ENCODE peak calls at places on chromosomes 6 and 20, in six cellular contexts. One of them, this sample, is unnamed.

GRCh38 chr6:111472933-111473435 is 10.0 kb downstream of the REV3L start:
- DNase-seq in NCI-H1048: no peak
- DNase-seq in stimulated activated CD4-positive, alpha-beta T cell treated with anti-CD3 and anti-CD28 coated beads, Interleukin-4, amount 100 ng/mL, for 24 hours: no peak
- DNase-seq in heart left ventricle: no peak
- DNase-seq in progenitor cell of endocrine pancreas: no peak
- DNase-seq in activated CD4-positive, alpha-beta T cell treated with anti-CD3 and anti-CD28 coated beads, Interleukin-2, amount 50 U/mL, for 1 hour: no peak
- DNase-seq in this sample: no peak

GRCh38 chr6:131828080-131828479 is 20.3 kb downstream of the ENPP1 start:
- DNase-seq in stimulated activated CD4-positive, alpha-beta T cell treated with anti-CD3 and anti-CD28 coated beads, Interleukin-4, amount 100 ng/mL, for 24 hours: no peak
- DNase-seq in NCI-H1048: no peak
- DNase-seq in progenitor cell of endocrine pancreas: no peak
- DNase-seq in heart left ventricle: no peak
- DNase-seq in activated CD4-positive, alpha-beta T cell treated with anti-CD3 and anti-CD28 coated beads, Interleukin-2, amount 50 U/mL, for 1 hour: no peak
- DNase-seq in this sample: no peak

GRCh38 chr20:58902003-58902402 is 49.5 kb downstream of the GNAS start:
- DNase-seq in activated CD4-positive, alpha-beta T cell treated with anti-CD3 and anti-CD28 coated beads, Interleukin-2, amount 50 U/mL, for 1 hour: no peak
- DNase-seq in NCI-H1048: no peak
- DNase-seq in stimulated activated CD4-positive, alpha-beta T cell treated with anti-CD3 and anti-CD28 coated beads, Interleukin-4, amount 100 ng/mL, for 24 hours: no peak
- DNase-seq in progenitor cell of endocrine pancreas: no peak
- DNase-seq in heart left ventricle: no peak
- DNase-seq in this sample: no peak

GRCh38 chr20:44618318-44618731 is 33.2 kb downstream of the ADA start:
- DNase-seq in stimulated activated CD4-positive, alpha-beta T cell treated with anti-CD3 and anti-CD28 coated beads, Interleukin-4, amount 100 ng/mL, for 24 hours: peak; percentile 39
- DNase-seq in progenitor cell of endocrine pancreas: no peak
- DNase-seq in NCI-H1048: no peak
- DNase-seq in heart left ventricle: peak; percentile 67
- DNase-seq in activated CD4-positive, alpha-beta T cell treated with anti-CD3 and anti-CD28 coated beads, Interleukin-2, amount 50 U/mL, for 1 hour: peak; percentile 42
- DNase-seq in this sample: peak; percentile 30

GRCh38 chr20:44704551-44704971 is 10.6 kb upstream of the CCN5 start:
- DNase-seq in progenitor cell of endocrine pancreas: no peak
- DNase-seq in activated CD4-positive, alpha-beta T cell treated with anti-CD3 and anti-CD28 coated beads, Interleukin-2, amount 50 U/mL, for 1 hour: no peak
- DNase-seq in heart left ventricle: no peak
- DNase-seq in stimulated activated CD4-positive, alpha-beta T cell treated with anti-CD3 and anti-CD28 coated beads, Interleukin-4, amount 100 ng/mL, for 24 hours: no peak
- DNase-seq in NCI-H1048: no peak
- DNase-seq in this sample: no peak

GRCh38 chr6:18219611-18220010 is 44.7 kb downstream of the DEK start:
- DNase-seq in stimulated activated CD4-positive, alpha-beta T cell treated with anti-CD3 and anti-CD28 coated beads, Interleukin-4, amount 100 ng/mL, for 24 hours: no peak
- DNase-seq in activated CD4-positive, alpha-beta T cell treated with anti-CD3 and anti-CD28 coated beads, Interleukin-2, amount 50 U/mL, for 1 hour: no peak
- DNase-seq in NCI-H1048: no peak
- DNase-seq in heart left ventricle: no peak
- DNase-seq in progenitor cell of endocrine pancreas: no peak
- DNase-seq in this sample: no peak

GRCh38 chr20:35660122-35660937 is 4.4 kb downstream of the CPNE1 start:
- DNase-seq in NCI-H1048: no peak
- DNase-seq in heart left ventricle: no peak
- DNase-seq in progenitor cell of endocrine pancreas: no peak
- DNase-seq in stimulated activated CD4-positive, alpha-beta T cell treated with anti-CD3 and anti-CD28 coated beads, Interleukin-4, amount 100 ng/mL, for 24 hours: peak; percentile 42
- DNase-seq in activated CD4-positive, alpha-beta T cell treated with anti-CD3 and anti-CD28 coated beads, Interleukin-2, amount 50 U/mL, for 1 hour: no peak
- DNase-seq in this sample: no peak

GRCh38 chr6:111711476-111711875 is 105.8 kb upstream of the TRAF3IP2 start:
- DNase-seq in progenitor cell of endocrine pancreas: no peak
- DNase-seq in stimulated activated CD4-positive, alpha-beta T cell treated with anti-CD3 and anti-CD28 coated beads, Interleukin-4, amount 100 ng/mL, for 24 hours: no peak
- DNase-seq in NCI-H1048: no peak
- DNase-seq in activated CD4-positive, alpha-beta T cell treated with anti-CD3 and anti-CD28 coated beads, Interleukin-2, amount 50 U/mL, for 1 hour: no peak
- DNase-seq in heart left ventricle: peak; percentile 74
- DNase-seq in this sample: no peak

GRCh38 chr20:50517817-50518154 is 7.6 kb downstream of the PTPN1 start:
- DNase-seq in progenitor cell of endocrine pancreas: no peak
- DNase-seq in NCI-H1048: no peak
- DNase-seq in heart left ventricle: no peak
- DNase-seq in stimulated activated CD4-positive, alpha-beta T cell treated with anti-CD3 and anti-CD28 coated beads, Interleukin-4, amount 100 ng/mL, for 24 hours: peak; percentile 26
- DNase-seq in activated CD4-positive, alpha-beta T cell treated with anti-CD3 and anti-CD28 coated beads, Interleukin-2, amount 50 U/mL, for 1 hour: no peak
- DNase-seq in this sample: no peak

GRCh38 chr6:147298461-147298860 is 94.2 kb downstream of the STXBP5 start:
- DNase-seq in stimulated activated CD4-positive, alpha-beta T cell treated with anti-CD3 and anti-CD28 coated beads, Interleukin-4, amount 100 ng/mL, for 24 hours: no peak
- DNase-seq in progenitor cell of endocrine pancreas: no peak
- DNase-seq in activated CD4-positive, alpha-beta T cell treated with anti-CD3 and anti-CD28 coated beads, Interleukin-2, amount 50 U/mL, for 1 hour: no peak
- DNase-seq in heart left ventricle: no peak
- DNase-seq in NCI-H1048: no peak
- DNase-seq in this sample: no peak

GRCh38 chr20:6780414-6780813 is 12.9 kb downstream of the BMP2 start:
- DNase-seq in stimulated activated CD4-positive, alpha-beta T cell treated with anti-CD3 and anti-CD28 coated beads, Interleukin-4, amount 100 ng/mL, for 24 hours: no peak
- DNase-seq in heart left ventricle: peak; percentile 27
- DNase-seq in NCI-H1048: no peak
- DNase-seq in activated CD4-positive, alpha-beta T cell treated with anti-CD3 and anti-CD28 coated beads, Interleukin-2, amount 50 U/mL, for 1 hour: no peak
- DNase-seq in progenitor cell of endocrine pancreas: no peak
- DNase-seq in this sample: no peak

GRCh38 chr6:105650367-105650766 is 247.5 kb upstream of the PREP start:
- DNase-seq in heart left ventricle: no peak
- DNase-seq in progenitor cell of endocrine pancreas: no peak
- DNase-seq in activated CD4-positive, alpha-beta T cell treated with anti-CD3 and anti-CD28 coated beads, Interleukin-2, amount 50 U/mL, for 1 hour: no peak
- DNase-seq in stimulated activated CD4-positive, alpha-beta T cell treated with anti-CD3 and anti-CD28 coated beads, Interleukin-4, amount 100 ng/mL, for 24 hours: no peak
- DNase-seq in NCI-H1048: no peak
- DNase-seq in this sample: no peak

GRCh38 chr20:20462185-20462584 is 94.3 kb downstream of the INSM1 start:
- DNase-seq in heart left ventricle: no peak
- DNase-seq in activated CD4-positive, alpha-beta T cell treated with anti-CD3 and anti-CD28 coated beads, Interleukin-2, amount 50 U/mL, for 1 hour: no peak
- DNase-seq in NCI-H1048: no peak
- DNase-seq in stimulated activated CD4-positive, alpha-beta T cell treated with anti-CD3 and anti-CD28 coated beads, Interleukin-4, amount 100 ng/mL, for 24 hours: no peak
- DNase-seq in progenitor cell of endocrine pancreas: no peak
- DNase-seq in this sample: no peak

GRCh38 chr20:53412600-53413187 is 180.9 kb downstream of the ZNF217 start:
- DNase-seq in stimulated activated CD4-positive, alpha-beta T cell treated with anti-CD3 and anti-CD28 coated beads, Interleukin-4, amount 100 ng/mL, for 24 hours: no peak
- DNase-seq in activated CD4-positive, alpha-beta T cell treated with anti-CD3 and anti-CD28 coated beads, Interleukin-2, amount 50 U/mL, for 1 hour: no peak
- DNase-seq in heart left ventricle: no peak
- DNase-seq in NCI-H1048: no peak
- DNase-seq in progenitor cell of endocrine pancreas: no peak
- DNase-seq in this sample: no peak

GRCh38 chr6:15987569-15987968 is 141.3 kb upstream of the MYLIP start:
- DNase-seq in NCI-H1048: no peak
- DNase-seq in activated CD4-positive, alpha-beta T cell treated with anti-CD3 and anti-CD28 coated beads, Interleukin-2, amount 50 U/mL, for 1 hour: no peak
- DNase-seq in stimulated activated CD4-positive, alpha-beta T cell treated with anti-CD3 and anti-CD28 coated beads, Interleukin-4, amount 100 ng/mL, for 24 hours: no peak
- DNase-seq in progenitor cell of endocrine pancreas: no peak
- DNase-seq in heart left ventricle: no peak
- DNase-seq in this sample: no peak

GRCh38 chr6:39495640-39496039 is 173.1 kb upstream of the KCNK16 start:
- DNase-seq in NCI-H1048: no peak
- DNase-seq in progenitor cell of endocrine pancreas: no peak
- DNase-seq in heart left ventricle: no peak
- DNase-seq in stimulated activated CD4-positive, alpha-beta T cell treated with anti-CD3 and anti-CD28 coated beads, Interleukin-4, amount 100 ng/mL, for 24 hours: no peak
- DNase-seq in activated CD4-positive, alpha-beta T cell treated with anti-CD3 and anti-CD28 coated beads, Interleukin-2, amount 50 U/mL, for 1 hour: no peak
- DNase-seq in this sample: no peak

GRCh38 chr6:71287038-71287437 is 1.6 kb upstream of the OGFRL1 start:
- DNase-seq in NCI-H1048: no peak
- DNase-seq in stimulated activated CD4-positive, alpha-beta T cell treated with anti-CD3 and anti-CD28 coated beads, Interleukin-4, amount 100 ng/mL, for 24 hours: no peak
- DNase-seq in progenitor cell of endocrine pancreas: no peak
- DNase-seq in heart left ventricle: peak; percentile 39
- DNase-seq in activated CD4-positive, alpha-beta T cell treated with anti-CD3 and anti-CD28 coated beads, Interleukin-2, amount 50 U/mL, for 1 hour: no peak
- DNase-seq in this sample: no peak

GRCh38 chr6:12844284-12845223 is 128.0 kb downstream of the PHACTR1 start:
- DNase-seq in heart left ventricle: no peak
- DNase-seq in progenitor cell of endocrine pancreas: no peak
- DNase-seq in NCI-H1048: peak; percentile 10
- DNase-seq in stimulated activated CD4-positive, alpha-beta T cell treated with anti-CD3 and anti-CD28 coated beads, Interleukin-4, amount 100 ng/mL, for 24 hours: no peak
- DNase-seq in activated CD4-positive, alpha-beta T cell treated with anti-CD3 and anti-CD28 coated beads, Interleukin-2, amount 50 U/mL, for 1 hour: no peak
- DNase-seq in this sample: no peak

GRCh38 chr20:15703171-15703911 is 869.9 kb downstream of the KIF16B start:
- DNase-seq in stimulated activated CD4-positive, alpha-beta T cell treated with anti-CD3 and anti-CD28 coated beads, Interleukin-4, amount 100 ng/mL, for 24 hours: no peak
- DNase-seq in heart left ventricle: no peak
- DNase-seq in progenitor cell of endocrine pancreas: no peak
- DNase-seq in activated CD4-positive, alpha-beta T cell treated with anti-CD3 and anti-CD28 coated beads, Interleukin-2, amount 50 U/mL, for 1 hour: no peak
- DNase-seq in NCI-H1048: no peak
- DNase-seq in this sample: peak; percentile 0

GRCh38 chr6:38259736-38260135 is 380.0 kb downstream of the BTBD9 start:
- DNase-seq in stimulated activated CD4-positive, alpha-beta T cell treated with anti-CD3 and anti-CD28 coated beads, Interleukin-4, amount 100 ng/mL, for 24 hours: no peak
- DNase-seq in activated CD4-positive, alpha-beta T cell treated with anti-CD3 and anti-CD28 coated beads, Interleukin-2, amount 50 U/mL, for 1 hour: no peak
- DNase-seq in heart left ventricle: no peak
- DNase-seq in progenitor cell of endocrine pancreas: no peak
- DNase-seq in NCI-H1048: no peak
- DNase-seq in this sample: no peak